ENCODE peak calls at places on chromosome 16, in five cellular contexts. D is A549, C is tibial nerve, Z is K562, U is upper lobe of left lung. T is an unnamed sample.

GRCh38 chr16:4315185-4316102 is at the start of gene GLIS2:
- DNase-seq in D (peak; percentile 78), C (peak; percentile 66), Z (peak; percentile 79), U (peak; percentile 82), T (no peak)

GRCh38 chr16:27408012-27408601 is 6.1 kb downstream of the IL21R start:
- DNase-seq in C (no peak), U (no peak), D (no peak), Z (no peak), T (peak; percentile 42)

GRCh38 chr16:49704586-49705155 is 151.2 kb downstream of the ZNF423 start:
- DNase-seq in U (no peak), D (no peak), Z (no peak), C (no peak), T (no peak)

GRCh38 chr16:24499193-24499814 is 40.1 kb upstream of the RBBP6 start:
- DNase-seq in C (no peak), D (peak; percentile 50), U (no peak), Z (peak; percentile 71), T (no peak)

GRCh38 chr16:69003500-69003899 is 102.0 kb upstream of the HAS3 start:
- DNase-seq in Z (no peak), C (no peak), D (no peak), U (no peak), T (no peak)

GRCh38 chr16:31215287-31216115 is 1.4 kb downstream of the PYDC1 start:
- DNase-seq in C (no peak), Z (peak; percentile 88), U (peak; percentile 68), D (peak; percentile 91), T (no peak)

GRCh38 chr16:84949776-84950436 is 61.4 kb downstream of the ZDHHC7 start:
- DNase-seq in Z (no peak), C (no peak), U (peak; percentile 56), D (no peak), T (no peak)

GRCh38 chr16:81448154-81449131 is 3.8 kb downstream of the CMIP start:
- DNase-seq in D (no peak), C (no peak), Z (peak; percentile 64), U (no peak), T (no peak)

GRCh38 chr16:1379863-1380174 is 28.1 kb downstream of the GNPTG start:
- DNase-seq in C (no peak), D (peak; percentile 33), Z (peak; percentile 61), U (no peak), T (no peak)

GRCh38 chr16:21720533-21720932 is 56.8 kb downstream of the OTOA start:
- DNase-seq in D (no peak), C (no peak), Z (no peak), U (no peak), T (no peak)

GRCh38 chr16:88478889-88479794 is 26.1 kb downstream of the ZFPM1 start:
- DNase-seq in U (no peak), D (no peak), Z (no peak), C (no peak), T (no peak)

GRCh38 chr16:48231675-48232214 is 12.4 kb upstream of the LONP2 start:
- DNase-seq in C (no peak), D (peak; percentile 23), U (no peak), Z (peak; percentile 46), T (no peak)

GRCh38 chr16:24839347-24839972 is 6.3 kb upstream of the SLC5A11 start:
- DNase-seq in C (no peak), D (no peak), Z (no peak), U (no peak), T (no peak)

GRCh38 chr16:86956437-86956836 is 360.8 kb downstream of the C16orf95 start:
- DNase-seq in U (no peak), Z (no peak), C (no peak), D (no peak), T (no peak)
- TF ChIP-seq EP300 in U (no peak), Z (no peak), C (no peak), D (no peak), T (no peak)

GRCh38 chr16:53415504-53415903 is 18.8 kb upstream of the RBL2 start:
- DNase-seq in U (peak; percentile 37), Z (peak; percentile 23), C (no peak), D (no peak), T (no peak)
- TF ChIP-seq EP300 in U (no peak), Z (no peak), C (no peak), D (no peak), T (no peak)

GRCh38 chr16:76162046-76162445 is 115.2 kb upstream of the CNTNAP4 start:
- DNase-seq in C (no peak), Z (no peak), D (no peak), U (no peak), T (no peak)

GRCh38 chr16:76164970-76165558 is 112.1 kb upstream of the CNTNAP4 start:
- DNase-seq in U (no peak), Z (no peak), D (no peak), C (no peak), T (no peak)
- TF ChIP-seq EP300 in U (no peak), Z (no peak), D (no peak), C (no peak), T (no peak)

GRCh38 chr16:83886199-83886971 is 12.5 kb upstream of the MLYCD start:
- DNase-seq in Z (no peak), U (no peak), D (no peak), C (no peak), T (no peak)

GRCh38 chr16:83888672-83889044 is 10.3 kb upstream of the MLYCD start:
- DNase-seq in D (no peak), C (no peak), Z (peak; percentile 82), U (no peak), T (no peak)

GRCh38 chr16:83890359-83890758 is 8.6 kb upstream of the MLYCD start:
- DNase-seq in C (no peak), D (no peak), U (no peak), Z (no peak), T (no peak)

GRCh38 chr16:83887088-83887487 is 11.8 kb upstream of the MLYCD start:
- DNase-seq in D (peak; percentile 46), U (no peak), C (no peak), Z (peak; percentile 23), T (no peak)

DNA sequence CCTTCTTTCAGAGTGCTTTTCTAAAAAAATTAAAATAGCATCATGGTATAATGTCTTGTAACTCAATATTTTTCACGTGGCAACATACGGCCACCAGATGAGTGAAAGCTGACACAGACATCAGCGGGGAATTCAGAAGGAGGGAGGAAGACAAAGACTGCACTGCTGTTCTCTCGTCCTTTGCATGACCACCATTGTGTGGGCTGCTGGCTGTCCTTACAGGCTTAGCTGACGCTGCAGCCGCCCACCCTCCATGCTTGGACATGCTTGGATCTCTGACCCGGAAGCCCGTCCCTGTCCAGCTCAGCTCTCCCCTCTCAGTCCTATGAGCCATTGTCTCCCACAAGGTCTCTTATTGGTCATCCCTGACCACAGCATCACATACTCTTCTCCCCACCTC is 11.4 kb upstream of the MLYCD start:
- DNase-seq in D (no peak), U (no peak), Z (no peak), C (no peak), T (no peak)
- TF ChIP-seq EP300 in D (no peak), U (no peak), Z (no peak), C (no peak), T (no peak)

DNA sequence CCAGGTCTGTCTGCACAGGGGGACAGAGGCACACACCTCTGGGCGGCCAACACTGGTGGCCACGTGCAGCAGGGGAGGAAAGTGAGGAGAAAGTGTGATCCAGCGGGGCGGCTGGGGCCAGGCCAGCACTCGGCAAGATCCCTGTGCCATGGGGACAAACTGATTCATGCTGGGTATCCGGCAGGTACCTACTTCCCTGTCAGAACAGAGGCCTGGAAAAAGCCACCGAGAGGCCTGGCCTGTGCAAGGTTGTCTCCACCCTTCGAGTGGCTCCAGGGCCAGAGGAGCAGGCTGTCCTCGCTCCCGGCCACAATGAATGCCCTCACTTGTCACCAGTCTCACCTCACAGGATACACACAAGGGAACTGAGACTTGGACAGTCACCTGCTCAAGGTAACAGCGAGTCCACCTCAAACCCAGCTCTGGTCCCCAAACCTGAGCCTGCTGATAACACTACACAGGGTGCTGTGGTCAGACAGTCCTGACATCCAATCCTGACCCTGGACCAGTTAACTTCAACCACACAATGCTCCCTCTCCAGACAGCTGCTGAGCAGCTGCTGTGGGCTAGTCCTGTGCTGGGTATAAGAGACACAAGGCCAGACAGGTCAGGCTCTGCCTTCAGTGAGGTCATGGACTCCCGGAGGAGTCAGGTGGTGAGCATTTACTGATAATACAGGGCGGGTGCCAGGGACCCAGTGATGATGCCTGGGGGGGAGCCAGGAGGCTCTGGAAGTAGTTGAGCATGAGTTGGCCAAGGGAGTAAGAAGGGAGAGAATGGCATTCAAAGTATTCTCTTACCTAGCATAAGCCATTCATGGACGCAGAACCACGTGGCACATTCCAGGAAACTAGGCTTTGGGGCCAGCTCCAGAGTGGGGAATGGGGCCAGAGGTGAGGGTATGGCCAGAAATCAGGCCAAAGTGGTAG is 53.0 kb downstream of the VAC14 start:
- DNase-seq in U (peak; percentile 80), C (no peak), D (no peak), Z (peak; percentile 55), T (no peak)
- TF ChIP-seq EP300 in U (no peak), C (no peak), D (no peak), Z (no peak), T (no peak)

T was measured in esophagus muscularis mucosa.